ENCODE peak calls at places on chromosomes 16 and 17, in five cellular contexts. X, J, Y, Q and N are unnamed samples.

GRCh38 chr16:21566891-21567414 is 32.4 kb upstream of the METTL9 start:
- DNase-seq in X (no peak), J (no peak), Y (no peak), Q (no peak), N (no peak)

GRCh38 chr17:58577696-58578095 is 63.3 kb upstream of the MTMR4 start:
- DNase-seq in X (peak), J (peak), Y (peak), Q (peak), N (peak)

GRCh38 chr17:77521076-77521475 is 380.3 kb downstream of the SEC14L1 start:
- DNase-seq in X (no peak), J (no peak), Y (no peak), Q (no peak), N (no peak)

GRCh38 chr17:43416998-43417891 is 18.5 kb downstream of the ARL4D start:
- DNase-seq in X (no peak), J (peak), Y (no peak), Q (no peak), N (peak)

GRCh38 chr16:63978240-63978639 is 1143.6 kb downstream of the CDH11 start:
- DNase-seq in X (no peak), J (no peak), Y (no peak), Q (no peak), N (no peak)

GRCh38 chr17:63399856-63400255 is 46.2 kb downstream of the CYB561 start:
- DNase-seq in X (peak), J (peak), Y (no peak), Q (peak), N (peak)

GRCh38 chr16:12199524-12199923 is 223.0 kb downstream of the SNX29 start:
- DNase-seq in X (no peak), J (no peak), Y (no peak), Q (no peak), N (no peak)

GRCh38 chr17:59846391-59847165 is 46.2 kb downstream of the TUBD1 start:
- DNase-seq in X (no peak), J (peak), Y (no peak), Q (no peak), N (peak)

GRCh38 chr17:16953841-16954240 is 18.1 kb downstream of the TNFRSF13B start:
- DNase-seq in X (no peak), J (no peak), Y (no peak), Q (no peak), N (no peak)

GRCh38 chr17:36460265-36460937 is 26.1 kb upstream of the ZNHIT3 start:
- DNase-seq in X (no peak), J (no peak), Y (no peak), Q (no peak), N (no peak)

GRCh38 chr17:6393368-6393952 is 41.5 kb downstream of the AIPL1 start:
- DNase-seq in X (no peak), J (no peak), Y (no peak), Q (no peak), N (no peak)

GRCh38 chr17:17890773-17891759 is 54.3 kb upstream of the SREBF1 start:
- DNase-seq in X (no peak), J (peak), Y (peak), Q (peak), N (peak)

GRCh38 chr17:16918443-16918842 is 53.5 kb downstream of the TNFRSF13B start:
- DNase-seq in X (no peak), J (no peak), Y (no peak), Q (no peak), N (no peak)

GRCh38 chr17:80173916-80174315 is 4.1 kb downstream of the CARD14 start:
- DNase-seq in X (no peak), J (no peak), Y (no peak), Q (no peak), N (no peak)

GRCh38 chr17:73911726-73912359 is 267.6 kb upstream of the SDK2 start:
- DNase-seq in X (no peak), J (no peak), Y (no peak), Q (no peak), N (no peak)

GRCh38 chr17:56159764-56160394 is 6.6 kb downstream of the ANKFN1 start:
- DNase-seq in X (no peak), J (no peak), Y (no peak), Q (peak), N (no peak)

GRCh38 chr16:51393381-51394005 is 242.4 kb upstream of the SALL1 start:
- DNase-seq in X (no peak), J (peak), Y (no peak), Q (no peak), N (peak)

GRCh38 chr17:58083491-58084316 is 485 bp downstream of the DYNLL2 start:
- DNase-seq in X (no peak), J (peak), Y (peak), Q (peak), N (peak)

GRCh38 chr16:27232061-27232841 is 28.9 kb downstream of the KDM8 start:
- DNase-seq in X (no peak), J (peak), Y (no peak), Q (no peak), N (no peak)

GRCh38 chr16:70250748-70251650 is 741 bp downstream of the EXOSC6 start:
- DNase-seq in X (no peak), J (peak), Y (peak), Q (peak), N (peak)

GRCh38 chr16:70251651-70252354 is at the start of gene EXOSC6:
- DNase-seq in X (peak), J (peak), Y (peak), Q (peak), N (peak)

GRCh38 chr16:70254095-70254964 is 2.6 kb upstream of the EXOSC6 start:
- DNase-seq in X (no peak), J (no peak), Y (no peak), Q (no peak), N (no peak)

GRCh38 chr16:70253291-70254094 is 1.8 kb upstream of the EXOSC6 start:
- DNase-seq in X (peak), J (peak), Y (no peak), Q (peak), N (peak)

GRCh38 chr16:70252355-70252988 is 732 bp upstream of the EXOSC6 start:
- DNase-seq in X (no peak), J (no peak), Y (no peak), Q (peak), N (no peak)
- TF ChIP-seq CTCF in X (peak), J (no peak), Y (no peak), Q (peak), N (peak)

GRCh38 chr17:15091825-15092224 is 173.3 kb downstream of the PMP22 start:
- DNase-seq in X (no peak), J (no peak), Y (no peak), Q (no peak), N (no peak)
- TF ChIP-seq CTCF in X (peak), J (peak), Y (no peak), Q (no peak), N (no peak)

GRCh38 chr16:68005786-68006286 is 6.6 kb upstream of the DPEP2 start:
- DNase-seq in X (no peak), J (no peak), Y (no peak), Q (no peak), N (peak)
- TF ChIP-seq CTCF in X (no peak), J (no peak), Y (no peak), Q (no peak), N (no peak)

GRCh38 chr16:57628008-57628781 is at the start of gene ADGRG1:
- DNase-seq in X (peak), J (peak), Y (peak), Q (peak), N (peak)

GRCh38 chr16:57628782-57629181 is 352 bp downstream of the ADGRG1 start:
- DNase-seq in X (no peak), J (no peak), Y (no peak), Q (no peak), N (no peak)

GRCh38 chr16:57624806-57625500 is 3.5 kb upstream of the ADGRG1 start:
- DNase-seq in X (no peak), J (no peak), Y (peak), Q (no peak), N (peak)

GRCh38 chr16:57626420-57627170 is 1.8 kb upstream of the ADGRG1 start:
- DNase-seq in X (no peak), J (no peak), Y (no peak), Q (peak), N (no peak)

DNA sequence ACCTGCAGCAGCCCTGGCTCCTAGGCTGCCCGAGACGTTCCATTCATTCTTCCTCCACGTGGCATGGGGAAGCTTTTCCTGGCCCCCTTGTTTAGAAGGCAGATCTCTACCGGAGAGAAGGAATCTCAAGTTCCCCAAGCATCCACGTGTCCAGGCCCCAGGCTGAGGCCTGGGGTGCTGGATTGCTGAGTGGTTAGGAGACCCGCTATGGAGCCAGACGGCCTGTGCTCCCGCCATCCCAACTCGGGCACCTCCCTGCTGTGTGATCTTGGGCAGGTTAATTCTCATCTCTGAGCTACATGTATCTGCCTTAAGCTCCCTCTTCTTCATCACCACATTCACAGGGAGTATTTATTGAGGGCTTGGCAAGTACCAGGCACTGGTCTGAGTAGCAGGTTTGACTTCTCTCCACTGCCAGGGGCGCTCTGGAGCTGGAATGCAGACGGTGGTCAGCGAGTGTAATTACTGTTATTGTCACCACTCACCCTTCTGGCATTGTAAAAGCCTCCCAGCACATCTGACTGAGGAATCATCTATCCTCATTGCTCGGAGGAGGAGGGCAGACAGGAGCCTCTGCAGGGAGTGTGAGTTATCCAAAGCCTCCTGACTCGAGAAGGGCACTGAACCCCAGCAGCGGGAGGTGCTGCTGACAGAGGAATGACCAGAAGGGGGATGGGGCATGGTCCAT is 1.1 kb upstream of the ADGRG1 start:
- DNase-seq in X (peak), J (peak), Y (no peak), Q (peak), N (peak)
- TF ChIP-seq CTCF in X (peak), J (peak), Y (no peak), Q (no peak), N (peak)

GRCh38 chr17:19867654-19868395 is at the start of gene ULK2:
- DNase-seq in X (no peak), J (peak), Y (peak), Q (peak), N (peak)

GRCh38 chr17:19867094-19867653 is 562 bp downstream of the ULK2 start:
- DNase-seq in X (no peak), J (peak), Y (peak), Q (peak), N (peak)
- TF ChIP-seq CTCF in X (peak), J (no peak), Y (no peak), Q (no peak), N (peak)

GRCh38 chr17:72163474-72163873 is 42.7 kb downstream of the SOX9 start:
- DNase-seq in X (no peak), J (no peak), Y (no peak), Q (no peak), N (no peak)
- TF ChIP-seq CTCF in X (no peak), J (no peak), Y (no peak), Q (no peak), N (no peak)

DNA sequence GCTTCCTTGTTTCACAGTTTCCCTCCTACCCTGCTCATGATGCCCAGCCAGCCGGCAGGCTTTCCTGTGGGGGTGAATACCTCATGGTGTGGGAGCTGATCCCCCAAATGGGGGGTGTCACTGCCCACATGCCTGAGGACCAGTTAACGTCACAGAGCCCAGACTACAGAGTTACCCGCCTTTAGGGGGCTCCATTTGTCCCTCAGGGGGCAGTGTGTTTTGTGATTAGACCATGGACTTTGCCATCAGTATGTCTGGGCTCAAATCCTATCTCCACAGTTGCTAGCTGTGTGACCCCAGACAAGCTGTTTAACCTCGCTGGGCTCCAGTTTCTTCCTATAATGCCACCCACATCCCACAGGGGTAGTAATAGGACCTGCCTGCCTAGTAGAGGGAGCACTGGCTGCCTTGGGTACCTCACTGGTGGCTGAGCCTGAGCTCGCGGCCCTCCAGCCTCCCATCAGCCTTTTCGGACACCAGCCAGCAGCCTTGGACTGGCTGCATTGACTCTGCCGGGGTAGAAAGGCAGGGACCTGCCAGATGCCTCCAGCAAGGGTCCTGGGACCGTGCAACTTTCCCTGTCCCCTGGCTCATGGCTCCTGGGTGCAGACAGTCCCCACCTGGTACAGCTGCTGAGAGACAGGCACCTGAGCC is 87.5 kb upstream of the GSE1 start:
- DNase-seq in X (no peak), J (no peak), Y (no peak), Q (no peak), N (no peak)
- TF ChIP-seq CTCF in X (no peak), J (no peak), Y (no peak), Q (no peak), N (no peak)

GRCh38 chr16:68798398-68798797 is 44.9 kb upstream of the TANGO6 start:
- DNase-seq in X (no peak), J (no peak), Y (no peak), Q (no peak), N (no peak)

GRCh38 chr16:68802190-68802589 is 41.1 kb upstream of the TANGO6 start:
- DNase-seq in X (no peak), J (peak), Y (no peak), Q (no peak), N (peak)

DNA sequence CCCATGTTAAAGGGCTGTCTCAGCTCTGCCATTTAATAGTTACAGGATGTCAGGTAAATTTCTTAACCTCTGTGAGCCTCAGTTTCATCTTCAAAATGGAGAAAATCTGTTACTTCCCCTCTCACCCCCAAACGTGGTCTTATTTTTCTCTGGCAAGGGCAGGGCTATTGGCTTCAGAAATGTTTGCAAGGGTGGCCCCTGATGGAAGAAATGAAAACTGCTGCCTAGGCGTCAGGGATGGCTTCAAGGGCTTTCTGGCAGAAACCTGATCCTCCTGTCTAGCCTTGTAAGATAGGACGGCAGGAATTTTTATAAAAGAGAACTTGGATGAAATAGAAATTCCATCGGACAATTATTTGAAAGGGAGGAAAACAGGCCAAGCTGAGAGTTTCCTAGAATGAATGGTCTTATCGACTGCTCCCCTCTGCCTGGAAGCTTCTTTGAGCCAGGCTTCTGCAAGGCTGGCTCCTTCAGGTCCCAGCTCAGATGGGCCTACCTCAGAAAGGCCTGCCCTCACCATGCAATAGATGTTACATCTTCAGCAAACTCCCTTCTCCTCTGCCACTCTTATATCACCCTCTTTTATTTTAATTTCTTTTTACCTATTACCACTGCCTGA is 43.0 kb upstream of the TANGO6 start:
- DNase-seq in X (peak), J (peak), Y (peak), Q (peak), N (peak)
- TF ChIP-seq CTCF in X (peak), J (peak), Y (peak), Q (peak), N (peak)

GRCh38 chr16:19980866-19981265 is 92.8 kb downstream of the GPR139 start:
- DNase-seq in X (no peak), J (no peak), Y (no peak), Q (peak), N (peak)
- TF ChIP-seq CTCF in X (peak), J (peak), Y (no peak), Q (peak), N (peak)